ENCODE peak calls at places on chromosomes 12 and 14, in four cellular contexts. Q is stimulated activated CD4-positive, alpha-beta T cell treated with anti-CD3 and anti-CD28 coated beads, Interleukin-12 subunit alpha, Interleukin-12 subunit beta, amount 100 ng/mL, for 48 hours; B is AG09309; M is GOT3. L is an unnamed sample.
A peak's percentile ranks its signal among the peaks of the same experiment; 100 is the strongest.

GRCh38 chr14:105419305-105420091 is at the start of gene MTA1:
- DNase-seq in B (no peak), Q (no peak), M (no peak), L (peak; percentile 43)

GRCh38 chr14:100782516-100783320 is 43.2 kb upstream of the MEG3 start:
- DNase-seq in M (no peak), B (no peak), Q (no peak), L (no peak)

GRCh38 chr14:73613046-73613383 is 698 bp downstream of the ACOT6 start:
- DNase-seq in Q (no peak), M (no peak), B (no peak), L (no peak)

GRCh38 chr14:35532783-35533356 is 1.1 kb upstream of the INSM2 start:
- DNase-seq in Q (no peak), B (no peak), M (no peak), L (no peak)

GRCh38 chr14:99679111-99679510 is 5.0 kb upstream of the CYP46A1 start:
- DNase-seq in M (no peak), B (no peak), Q (no peak), L (no peak)

GRCh38 chr12:27646149-27646548 is 50.1 kb upstream of the REP15 start:
- DNase-seq in B (no peak), M (no peak), Q (no peak), L (no peak)

GRCh38 chr14:81401420-81402122 is 1.4 kb upstream of the STON2 start:
- DNase-seq in Q (no peak), M (no peak), B (peak; percentile 91), L (no peak)

GRCh38 chr12:96170328-96170727 is 23.8 kb upstream of the ELK3 start:
- DNase-seq in B (no peak), M (no peak), Q (no peak), L (no peak)

GRCh38 chr12:6368906-6369525 is 6.3 kb downstream of the SCNN1A start:
- DNase-seq in B (no peak), Q (no peak), M (no peak), L (no peak)

GRCh38 chr12:92070864-92071445 is 74.7 kb downstream of the BTG1 start:
- DNase-seq in B (no peak), M (no peak), Q (no peak), L (no peak)

GRCh38 chr14:67396381-67396965 is 15.5 kb downstream of the PLEK2 start:
- DNase-seq in M (no peak), B (peak; percentile 28), Q (no peak), L (no peak)

GRCh38 chr12:69131073-69131472 is 108.3 kb upstream of the CPSF6 start:
- DNase-seq in Q (no peak), M (no peak), B (no peak), L (no peak)

GRCh38 chr12:90122716-90123115 is 414.1 kb upstream of the ATP2B1 start:
- DNase-seq in Q (no peak), B (no peak), M (no peak), L (no peak)

GRCh38 chr14:57578427-57579220 is 85.0 kb upstream of the CCDC198 start:
- DNase-seq in B (no peak), Q (no peak), M (no peak), L (no peak)

GRCh38 chr12:132162508-132163031 is 18.3 kb downstream of the NOC4L start:
- DNase-seq in B (peak; percentile 62), Q (no peak), M (peak; percentile 28), L (no peak)

GRCh38 chr14:102187583-102188001 is 47.9 kb downstream of the WDR20 start:
- DNase-seq in M (no peak), Q (no peak), B (no peak), L (no peak)

GRCh38 chr14:88621090-88621489 is 58.3 kb downstream of the ZC3H14 start:
- DNase-seq in B (no peak), Q (no peak), M (no peak), L (no peak)

GRCh38 chr12:118183711-118184110 is 47.8 kb downstream of the PEBP1 start:
- DNase-seq in B (no peak), M (no peak), Q (no peak), L (no peak)

GRCh38 chr12:56684745-56685369 is 3.2 kb downstream of the PTGES3 start:
- DNase-seq in M (no peak), Q (no peak), B (no peak), L (no peak)

GRCh38 chr12:47561746-47562145 is 144.1 kb downstream of the RPAP3 start:
- DNase-seq in M (no peak), B (peak; percentile 4), Q (no peak), L (no peak)

GRCh38 chr14:72532686-72533454 is 361.0 kb downstream of the DPF3 start:
- DNase-seq in M (no peak), Q (no peak), B (no peak), L (no peak)

GRCh38 chr12:132561784-132562156 is 48.6 kb downstream of the LRCOL1 start:
- DNase-seq in Q (no peak), B (no peak), M (no peak), L (peak; percentile 42)

GRCh38 chr12:95733156-95733825 is 57.3 kb downstream of the NTN4 start:
- DNase-seq in B (peak; percentile 90), Q (no peak), M (no peak), L (no peak)

GRCh38 chr12:49146406-49146805 is 15.2 kb upstream of the TUBA1B start:
- DNase-seq in M (no peak), B (no peak), Q (no peak), L (no peak)

GRCh38 chr14:104343690-104344640 is 205.6 kb downstream of the KIF26A start:
- DNase-seq in M (no peak), Q (no peak), B (no peak), L (no peak)

GRCh38 chr12:52395761-52396434 is 10.2 kb downstream of the KRT82 start:
- DNase-seq in Q (no peak), B (no peak), M (no peak), L (no peak)

GRCh38 chr12:67692966-67693365 is 44.4 kb downstream of the DYRK2 start:
- DNase-seq in M (no peak), Q (no peak), B (no peak), L (no peak)

GRCh38 chr12:74889563-74890236 is 319.9 kb downstream of the KCNC2 start:
- DNase-seq in M (no peak), Q (no peak), B (no peak), L (no peak)

GRCh38 chr14:104433401-104434213 is 146.0 kb upstream of the C14orf180 start:
- DNase-seq in Q (no peak), M (no peak), B (no peak), L (peak; percentile 12)

GRCh38 chr12:120709976-120710804 is at the start of gene UNC119B:
- DNase-seq in Q (peak; percentile 52), M (peak; percentile 60), B (no peak), L (peak; percentile 77)

GRCh38 chr12:122948605-122949004 is 17.7 kb downstream of the ABCB9 start:
- DNase-seq in Q (no peak), B (no peak), M (no peak), L (no peak)

GRCh38 chr12:124326104-124326503 is 31.2 kb downstream of the RFLNA start:
- DNase-seq in Q (no peak), B (no peak), M (no peak), L (no peak)

GRCh38 chr12:43887397-43887796 is 51.5 kb downstream of the TMEM117 start:
- DNase-seq in Q (no peak), M (no peak), B (no peak), L (no peak)

GRCh38 chr12:125533434-125534029 is 468.3 kb downstream of the AACS start:
- DNase-seq in Q (peak; percentile 2), M (no peak), B (no peak), L (peak; percentile 36)

GRCh38 chr12:120856980-120857379 is 47.2 kb downstream of the SPPL3 start:
- DNase-seq in M (no peak), B (no peak), Q (no peak), L (no peak)

GRCh38 chr14:45698462-45699134 is 445.6 kb upstream of the MIS18BP1 start:
- DNase-seq in M (no peak), Q (no peak), B (no peak), L (no peak)

GRCh38 chr12:47188576-47189441 is 109.0 kb upstream of the AMIGO2 start:
- DNase-seq in Q (no peak), B (peak; percentile 91), M (no peak), L (no peak)

GRCh38 chr12:26318661-26319068 is 123.3 kb downstream of the SSPN start:
- DNase-seq in B (no peak), Q (no peak), M (no peak), L (no peak)